ENCODE peak calls at places on chromosomes 3 and 15, in seven cellular contexts. G is MCF 10A; A is left ventricle myocardium inferior; J is AG08395; L is chondrocyte; B is activated CD8-positive, alpha-beta T cell treated with anti-CD3 and anti-CD28 coated beads for 36 hours; V is NAMALWA. O is an unnamed sample.

GRCh38 chr15:57251941-57252340 is 124.4 kb upstream of the CGNL1 start:
- DNase-seq in G (no peak), V (no peak), A (no peak), J (peak; percentile 35), B (no peak), L (no peak), O (no peak)

GRCh38 chr15:72489943-72490554 is 15.9 kb downstream of the ARIH1 start:
- DNase-seq in A (no peak), V (no peak), J (no peak), B (no peak), L (no peak), G (no peak), O (no peak)

GRCh38 chr3:184373422-184373821 is 4.6 kb downstream of the THPO start:
- DNase-seq in G (no peak), B (no peak), V (no peak), L (no peak), A (no peak), J (peak; percentile 82), O (no peak)

GRCh38 chr3:175716451-175716850 is 857.3 kb downstream of the NAALADL2 start:
- DNase-seq in L (no peak), A (no peak), V (no peak), J (no peak), B (no peak), G (no peak), O (no peak)

GRCh38 chr3:62582495-62583172 is 209.3 kb upstream of the FEZF2 start:
- DNase-seq in V (no peak), J (no peak), G (no peak), A (no peak), L (no peak), B (no peak), O (no peak)

GRCh38 chr15:77224352-77224751 is 153.4 kb upstream of the TSPAN3 start:
- DNase-seq in G (no peak), B (no peak), L (no peak), V (no peak), J (no peak), A (no peak), O (no peak)

GRCh38 chr3:12968541-12968940 is 104.7 kb downstream of the IQSEC1 start:
- DNase-seq in A (no peak), G (no peak), J (no peak), V (no peak), B (no peak), L (no peak), O (no peak)

GRCh38 chr3:133925960-133926735 is 30.5 kb upstream of the RAB6B start:
- DNase-seq in G (no peak), B (no peak), A (no peak), L (no peak), V (no peak), J (no peak), O (no peak)